ENCODE peak calls at places on chromosomes 7 and 10, in nine cellular contexts. M is PC-3, I is upper lobe of left lung, N is fibroblast of lung, T is IMR-90, B is K562, L is stomach, F is NT2/D1, P is A549. R is an unnamed sample.

GRCh38 chr10:101062231-101063161 is 707 bp downstream of the KAZALD1 start:
- DNase-seq in T (peak; percentile 43), M (peak; percentile 65), I (peak; percentile 60), B (peak; percentile 52), N (peak; percentile 54), P (peak; percentile 75), L (peak; percentile 76), F (no peak), R (peak; percentile 69)

GRCh38 chr10:43820663-43821062 is 172.0 kb upstream of the ZNF32 start:
- DNase-seq in F (no peak), N (no peak), B (no peak), P (no peak), M (no peak), I (no peak), L (no peak), T (no peak), R (no peak)

GRCh38 chr7:129376778-129377700 is 57.2 kb upstream of the STRIP2 start:
- DNase-seq in B (no peak), I (peak; percentile 48), L (no peak), T (peak; percentile 65), N (peak; percentile 35), F (no peak), P (no peak), M (peak; percentile 28), R (peak; percentile 82)

GRCh38 chr7:50409856-50410468 is 40.2 kb downstream of the FIGNL1 start:
- DNase-seq in F (no peak), N (no peak), P (no peak), T (no peak), L (no peak), B (no peak), I (no peak), M (no peak), R (no peak)

GRCh38 chr10:89414879-89415821 is 782 bp downstream of the IFIT5 start:
- DNase-seq in T (peak; percentile 32), P (peak; percentile 55), M (peak; percentile 35), I (peak; percentile 41), B (no peak), F (no peak), L (peak; percentile 45), N (peak; percentile 49), R (peak; percentile 62)

GRCh38 chr7:157414702-157415096 is 77.9 kb downstream of the DNAJB6 start:
- DNase-seq in B (no peak), I (no peak), M (no peak), T (no peak), N (no peak), L (no peak), P (no peak), F (no peak), R (no peak)

GRCh38 chr10:92239185-92239599 is 51.7 kb downstream of the CPEB3 start:
- DNase-seq in B (no peak), M (no peak), F (no peak), T (no peak), L (no peak), N (no peak), I (no peak), P (no peak), R (no peak)

GRCh38 chr7:22302951-22303423 is 54.0 kb downstream of the RAPGEF5 start:
- DNase-seq in F (no peak), M (no peak), I (no peak), P (no peak), L (no peak), N (no peak), T (no peak), B (no peak), R (no peak)

GRCh38 chr10:23892296-23892695 is 316.6 kb upstream of the KIAA1217 start:
- DNase-seq in P (no peak), B (no peak), T (no peak), I (no peak), L (no peak), F (no peak), M (peak; percentile 4), N (peak; percentile 51), R (no peak)

GRCh38 chr10:93420091-93420490 is 62.0 kb downstream of the MYOF start:
- DNase-seq in I (no peak), L (no peak), P (no peak), F (no peak), M (no peak), T (peak; percentile 35), B (no peak), N (peak; percentile 41), R (no peak)

GRCh38 chr10:103598654-103599115 is 105.2 kb downstream of the NEURL1 start:
- DNase-seq in I (peak; percentile 41), B (peak; percentile 66), M (peak; percentile 79), F (peak; percentile 42), N (peak; percentile 53), T (peak; percentile 82), L (peak; percentile 60), P (peak; percentile 80), R (no peak)

DNA sequence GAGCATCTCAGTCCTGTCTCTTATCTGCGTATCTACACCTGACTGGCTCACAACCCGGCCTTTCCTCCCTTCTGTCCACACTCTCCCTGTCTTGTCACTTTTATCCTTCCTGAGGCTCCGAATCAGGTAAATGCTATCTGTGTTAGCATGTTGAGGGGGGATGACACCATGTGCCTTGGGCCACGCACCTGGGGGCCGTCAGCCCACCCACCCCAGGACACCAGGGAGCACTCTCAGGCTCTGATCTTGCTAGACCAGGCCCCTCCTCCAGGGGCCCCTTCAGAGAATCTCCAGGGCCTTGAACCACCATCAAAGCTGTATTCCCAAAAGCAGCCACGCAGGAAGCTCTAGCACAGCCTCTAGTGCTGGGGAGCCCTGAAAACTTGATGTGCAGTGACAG is 278.7 kb upstream of the SHH start:
- DNase-seq in I (no peak), B (no peak), L (no peak), F (no peak), T (no peak), M (no peak), N (no peak), P (no peak), R (no peak)
- H3K4me3 ChIP-seq in I (no peak overlapping the region), B (no peak overlapping the region), L (no peak overlapping the region), F (no peak overlapping the region), T (no peak overlapping the region), M (no peak overlapping the region), N (no peak overlapping the region), P (no peak overlapping the region), R (no peak overlapping the region)

DNA sequence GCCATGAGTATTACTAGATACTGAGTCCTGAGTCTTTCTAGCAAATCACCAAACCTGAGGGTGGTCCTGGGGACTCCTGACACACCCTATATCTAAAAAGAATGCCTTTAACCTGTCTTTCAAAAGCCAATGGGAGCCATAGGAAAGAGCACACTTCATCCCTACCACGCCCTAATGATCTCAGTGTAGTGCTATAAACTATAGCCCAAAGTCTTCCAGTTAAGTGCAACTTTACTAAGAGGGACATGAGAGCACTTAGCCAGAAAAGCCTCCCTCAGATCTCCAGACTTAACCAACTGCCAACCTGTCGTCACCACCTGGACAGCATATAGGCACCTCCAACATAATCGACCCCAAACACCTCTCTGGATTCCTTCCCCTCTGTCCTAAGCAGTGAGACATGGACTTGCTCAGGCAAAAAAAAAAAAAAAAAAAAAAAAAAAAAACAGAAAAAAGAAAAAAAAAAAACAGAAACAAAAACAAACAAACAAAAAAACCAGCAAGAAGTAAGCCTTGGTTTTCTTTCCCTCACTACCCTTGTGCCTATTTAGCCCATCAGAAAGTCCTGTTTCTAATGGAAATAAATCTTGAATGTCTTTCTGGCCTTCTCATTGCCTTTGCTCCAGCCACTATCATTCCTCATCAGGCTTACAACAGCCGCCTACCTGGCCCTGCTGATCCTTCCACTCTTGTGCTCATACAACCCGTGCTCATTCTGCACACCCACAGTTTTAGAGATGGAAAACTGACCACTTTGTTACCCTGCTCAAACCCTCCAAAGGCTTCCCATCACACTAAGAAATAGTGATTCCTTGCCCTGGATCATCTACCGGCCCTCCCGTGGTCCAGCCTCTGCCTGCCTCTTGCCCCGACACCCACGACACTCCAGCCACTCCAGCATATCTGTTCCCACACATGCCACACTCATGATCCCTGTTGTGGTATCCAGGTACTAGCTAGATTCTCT is 37.1 kb downstream of the CCDC6 start:
- DNase-seq in N (no peak), T (no peak), L (no peak), M (no peak), I (peak; percentile 34), B (no peak), F (no peak), P (no peak), R (no peak)
- H3K4me1 ChIP-seq in N (peaks cover 6% of the 10 kb centered on the region), T (peaks cover 16% of the 10 kb centered on the region), L (peaks cover 44% of the 10 kb centered on the region), M (peaks cover 18% of the 10 kb centered on the region), I (peaks cover 33% of the 10 kb centered on the region), B (peaks cover 59% of the 10 kb centered on the region), F (no peaks in the 10 kb centered on the region), P (no peaks in the 10 kb centered on the region), R (peaks cover 22% of the 10 kb centered on the region)

DNA sequence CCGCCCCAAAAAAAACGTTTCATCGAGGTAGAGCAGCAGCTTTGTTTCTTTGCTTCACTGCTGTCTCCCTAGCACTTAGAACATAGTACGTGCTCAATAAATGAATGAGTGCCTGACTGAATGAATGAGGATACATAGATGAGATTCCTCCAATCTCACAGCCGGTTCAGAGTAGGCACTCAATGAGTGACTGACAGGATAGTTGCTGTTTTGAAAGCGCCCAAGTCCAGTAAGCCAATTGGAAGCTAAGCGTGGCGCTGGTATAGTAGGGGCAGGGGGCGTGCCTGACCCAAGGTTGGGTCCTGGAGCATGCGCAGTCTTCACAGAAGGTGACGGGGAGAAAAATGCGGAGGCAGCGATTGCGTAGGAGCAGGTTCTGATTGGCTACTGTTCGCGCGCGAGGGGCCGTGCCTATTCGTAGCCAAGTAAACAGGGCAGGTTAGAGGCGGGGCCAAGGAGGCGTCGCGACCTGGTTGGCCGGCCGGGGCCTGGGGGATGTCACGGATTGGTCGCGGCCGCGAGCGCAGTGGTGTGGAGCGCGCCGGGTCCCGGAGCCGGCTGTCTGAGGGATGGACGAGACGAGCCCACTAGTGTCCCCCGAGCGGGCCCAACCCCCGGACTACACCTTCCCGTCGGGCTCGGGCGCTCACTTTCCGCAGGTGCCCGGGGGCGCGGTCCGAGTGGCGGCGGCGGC is at the start of gene PI4K2A:
- DNase-seq in P (peak; percentile 99), I (peak; percentile 99), T (peak; percentile 99), N (peak; percentile 98), B (peak; percentile 97), F (peak; percentile 99), L (peak; percentile 99), M (peak; percentile 98), R (peak; percentile 98)
- H3K4me3 ChIP-seq in P (peak within 1 kb of the TSS; percentile 86), I (peak within 1 kb of the TSS; percentile 96), T (peak within 1 kb of the TSS; percentile 77), N (peak within 1 kb of the TSS; percentile 85), B (peak within 1 kb of the TSS; percentile 81), F (peak within 1 kb of the TSS; percentile 85), L (peak within 1 kb of the TSS; percentile 73), M (peak within 1 kb of the TSS; percentile 93), R (peak within 1 kb of the TSS; percentile 87)

GRCh38 chr10:124604214-124605000 is 139.8 kb downstream of the FAM53B start:
- DNase-seq in B (no peak), N (no peak), M (no peak), P (no peak), F (no peak), T (no peak), I (no peak), L (no peak), R (no peak)

GRCh38 chr10:124603376-124604213 is 140.6 kb downstream of the FAM53B start:
- DNase-seq in T (no peak), I (no peak), L (no peak), N (no peak), P (no peak), F (no peak), M (no peak), B (no peak), R (no peak)

GRCh38 chr10:124601431-124602120 is 140.0 kb downstream of the LHPP start:
- DNase-seq in M (no peak), P (no peak), L (no peak), B (no peak), F (no peak), I (no peak), T (no peak), N (no peak), R (no peak)

GRCh38 chr10:124602121-124602561 is 140.5 kb downstream of the LHPP start:
- DNase-seq in B (no peak), N (no peak), M (no peak), P (no peak), L (no peak), F (no peak), I (no peak), T (no peak), R (no peak)

GRCh38 chr10:124602646-124603365 is 141.2 kb downstream of the LHPP start:
- DNase-seq in B (no peak), L (no peak), M (no peak), I (no peak), P (no peak), T (no peak), F (no peak), N (no peak), R (no peak)
- H3K4me1 ChIP-seq in B (no peaks in the 10 kb centered on the region), L (no peaks in the 10 kb centered on the region), M (no peaks in the 10 kb centered on the region), I (no peaks in the 10 kb centered on the region), P (no peaks in the 10 kb centered on the region), T (no peaks in the 10 kb centered on the region), F (peaks cover 5% of the 10 kb centered on the region), N (no peaks in the 10 kb centered on the region), R (no peaks in the 10 kb centered on the region)

R was measured in CD4-positive, CD25-positive, alpha-beta regulatory T cell.